ENCODE peak calls at places on chromosomes 5 and 9, in eight cellular contexts. L is neural progenitor cell; I is A549; R is cardiac muscle cell; A is CD8-positive, alpha-beta memory T cell; E is substantia nigra; S is mesendoderm; Q is SJSA1. X is an unnamed sample.
A peak's percentile ranks its signal among the peaks of the same experiment; 100 is the strongest.

GRCh38 chr5:147835386-147835798 is 3.9 kb upstream of the SPINK1 start:
- DNase-seq in L (no peak), A (no peak), S (no peak), E (no peak), I (peak; percentile 48), R (no peak), Q (no peak), X (no peak)

GRCh38 chr5:88776692-88777091 is 106.3 kb downstream of the MEF2C start:
- DNase-seq in A (no peak), E (no peak), Q (no peak), S (no peak), I (no peak), R (no peak), L (no peak), X (no peak)

GRCh38 chr5:66974256-66974655 is 222.3 kb downstream of the CD180 start:
- DNase-seq in Q (no peak), R (no peak), I (no peak), S (no peak), L (no peak), E (no peak), A (no peak), X (no peak)

GRCh38 chr5:115487168-115487567 is 57.4 kb downstream of the FEM1C start:
- DNase-seq in I (no peak), A (no peak), E (no peak), R (no peak), L (no peak), Q (no peak), S (no peak), X (no peak)

GRCh38 chr9:115604831-115605483 is 487.0 kb upstream of the TNC start:
- DNase-seq in Q (peak; percentile 50), L (no peak), S (no peak), R (no peak), A (no peak), E (no peak), I (no peak), X (no peak)

GRCh38 chr9:84799231-84799630 is 129.7 kb downstream of the NTRK2 start:
- DNase-seq in Q (no peak), E (no peak), L (no peak), S (no peak), I (no peak), R (no peak), A (no peak), X (no peak)

GRCh38 chr9:25827626-25828025 is 149.4 kb upstream of the TUSC1 start:
- DNase-seq in Q (no peak), A (no peak), R (no peak), S (no peak), I (no peak), E (no peak), L (no peak), X (no peak)

GRCh38 chr5:24804221-24804681 is 159.5 kb upstream of the CDH10 start:
- DNase-seq in L (no peak), Q (no peak), I (no peak), R (no peak), E (no peak), A (no peak), S (no peak), X (no peak)

GRCh38 chr9:131395027-131395744 is 1.3 kb downstream of the PRRC2B start:
- DNase-seq in E (peak; percentile 21), Q (no peak), R (no peak), I (no peak), S (no peak), L (peak; percentile 43), A (peak; percentile 89), X (no peak)

GRCh38 chr5:170896779-170897178 is 35.0 kb downstream of the RANBP17 start:
- DNase-seq in R (peak; percentile 28), A (no peak), S (peak; percentile 86), L (peak; percentile 78), Q (no peak), I (no peak), E (peak; percentile 30), X (peak; percentile 4)

GRCh38 chr9:130074391-130075115 is 20.8 kb downstream of the GPR107 start:
- DNase-seq in S (no peak), A (no peak), L (no peak), E (no peak), Q (no peak), R (no peak), I (no peak), X (no peak)

GRCh38 chr5:92309336-92309991 is 926.3 kb upstream of the ARRDC3 start:
- DNase-seq in L (peak; percentile 36), S (peak; percentile 23), Q (no peak), R (peak; percentile 48), E (no peak), I (peak; percentile 33), A (no peak), X (no peak)

GRCh38 chr9:37936965-37937364 is 33.0 kb upstream of the SLC25A51 start:
- DNase-seq in I (no peak), A (no peak), L (peak; percentile 73), S (peak; percentile 56), Q (no peak), E (no peak), R (peak; percentile 73), X (no peak)

GRCh38 chr5:143700994-143701393 is 111.0 kb upstream of the HMHB1 start:
- DNase-seq in A (no peak), S (no peak), Q (no peak), L (no peak), I (no peak), R (no peak), E (no peak), X (no peak)
- H3K27ac ChIP-seq in A (no peak overlapping the region), S (no peak overlapping the region), Q (no peak overlapping the region), L (no peak overlapping the region), I (no peak overlapping the region), R (no peak overlapping the region), E (no peak overlapping the region), X (no peak overlapping the region)

DNA sequence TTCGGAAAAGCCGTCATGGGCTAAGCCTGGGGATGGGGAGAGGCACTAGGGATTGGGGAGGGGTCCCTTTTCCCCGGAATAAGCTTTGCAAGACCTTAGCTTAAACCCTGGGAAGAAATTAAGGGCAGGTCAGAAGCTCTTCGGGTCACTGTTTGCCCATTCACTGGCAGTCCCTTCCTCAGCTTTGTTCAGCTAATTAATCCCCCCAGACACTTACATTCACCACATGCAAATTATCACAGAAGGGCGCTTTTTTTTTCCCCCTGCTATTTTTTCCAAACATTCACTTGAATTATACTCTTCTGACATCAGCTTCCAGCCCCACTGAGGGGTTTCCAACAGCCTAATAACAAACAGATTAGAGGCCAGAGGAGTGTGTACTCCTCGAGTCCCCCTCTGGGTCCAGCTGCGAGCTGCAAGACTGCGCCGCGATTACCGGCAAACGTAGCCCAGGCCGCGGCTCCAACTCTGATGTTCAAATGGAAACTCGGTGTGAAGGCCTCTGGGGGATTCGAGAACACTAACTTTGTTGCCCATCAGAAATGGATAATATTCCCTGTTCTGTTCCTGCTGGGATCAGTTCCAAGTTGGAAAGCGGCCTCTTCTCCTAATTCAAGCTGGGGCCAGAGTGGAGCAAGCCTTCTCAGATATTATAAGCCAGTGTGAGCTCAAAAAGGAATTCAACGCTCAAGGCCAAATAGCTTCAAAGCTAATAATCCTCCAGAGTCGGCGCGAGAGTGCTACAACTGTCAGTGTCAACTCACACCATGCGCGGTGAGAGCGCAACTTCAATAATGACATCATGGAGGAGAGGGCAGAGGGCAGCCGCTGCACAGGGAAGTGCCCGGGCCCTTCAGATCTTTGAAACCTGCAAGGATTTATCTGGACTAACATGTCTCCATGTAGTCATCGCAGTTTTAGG is 560.9 kb downstream of the BNC2 start:
- DNase-seq in E (no peak), I (no peak), A (no peak), L (peak; percentile 77), R (no peak), Q (no peak), S (no peak), X (no peak)
- H3K27ac ChIP-seq in E (no peak overlapping the region), I (no peak overlapping the region), A (no peak overlapping the region), L (no peak overlapping the region), R (no peak overlapping the region), Q (no peak overlapping the region), S (no peak overlapping the region), X (no peak overlapping the region)

GRCh38 chr9:106387965-106388364 is 475.0 kb upstream of the ZNF462 start:
- DNase-seq in E (no peak), Q (no peak), A (no peak), I (no peak), R (no peak), S (no peak), L (no peak), X (no peak)
- H3K27ac ChIP-seq in E (no peak overlapping the region), Q (no peak overlapping the region), A (no peak overlapping the region), I (no peak overlapping the region), R (no peak overlapping the region), S (no peak overlapping the region), L (no peak overlapping the region), X (no peak overlapping the region)

GRCh38 chr9:117720555-117720954 is 16.4 kb downstream of the TLR4 start:
- DNase-seq in E (no peak), Q (no peak), A (no peak), S (no peak), L (no peak), I (no peak), R (no peak), X (no peak)
- H3K27ac ChIP-seq in E (no peak overlapping the region), Q (no peak overlapping the region), A (no peak overlapping the region), S (no peak overlapping the region), L (no peak overlapping the region), I (no peak overlapping the region), R (no peak overlapping the region), X (no peak overlapping the region)

GRCh38 chr9:113464672-113465271 is 1.2 kb downstream of the RGS3 start:
- DNase-seq in A (no peak), E (no peak), R (peak; percentile 34), I (no peak), S (no peak), L (no peak), Q (no peak), X (no peak)
- H3K27ac ChIP-seq in A (no peak overlapping the region), E (no peak overlapping the region), R (no peak overlapping the region), I (peak overlapping the region; percentile 77), S (no peak overlapping the region), L (no peak overlapping the region), Q (no peak overlapping the region), X (no peak overlapping the region)

GRCh38 chr9:134373269-134373668 is 47.0 kb downstream of the RXRA start:
- DNase-seq in R (no peak), E (no peak), Q (no peak), I (no peak), L (no peak), S (no peak), A (no peak), X (no peak)

GRCh38 chr9:134374301-134375010 is 48.2 kb downstream of the RXRA start:
- DNase-seq in A (no peak), L (no peak), E (peak; percentile 72), I (no peak), Q (no peak), R (no peak), S (no peak), X (peak; percentile 24)

GRCh38 chr9:134371731-134372130 is 45.5 kb downstream of the RXRA start:
- DNase-seq in S (no peak), A (no peak), L (no peak), R (no peak), Q (no peak), I (no peak), E (peak; percentile 37), X (no peak)

GRCh38 chr9:134373953-134374300 is 47.7 kb downstream of the RXRA start:
- DNase-seq in R (no peak), Q (no peak), E (no peak), I (no peak), A (no peak), L (no peak), S (no peak), X (no peak)

GRCh38 chr9:134372621-134373267 is 46.5 kb downstream of the RXRA start:
- DNase-seq in E (no peak), R (no peak), A (no peak), Q (peak; percentile 90), S (no peak), L (no peak), I (no peak), X (no peak)
- H3K27ac ChIP-seq in E (peak overlapping the region; percentile 69), R (no peak overlapping the region), A (no peak overlapping the region), Q (peak overlapping the region; percentile 74), S (no peak overlapping the region), L (no peak overlapping the region), I (peak overlapping the region; percentile 93), X (peak overlapping the region; percentile 78)

X was measured in caudate nucleus.